ENCODE peak calls at places on chromosomes 12 and 14, in nine cellular contexts. I is GM23338, V is GM23248, F is hepatocyte, N is SK-N-SH, C is MM.1S, O is PC-3, R is neural progenitor cell, Z is HCT116. M is an unnamed sample.

GRCh38 chr14:72525087-72525909 is 368.6 kb downstream of the DPF3 start:
- DNase-seq in N (no peak), I (no peak), Z (no peak), R (no peak), F (no peak), O (no peak), V (peak; percentile 61), C (no peak), M (no peak)

GRCh38 chr12:82383930-82384513 is 25.7 kb downstream of the METTL25 start:
- DNase-seq in V (peak; percentile 45), Z (no peak), O (peak; percentile 58), N (no peak), I (peak; percentile 41), R (no peak), F (no peak), C (no peak), M (peak; percentile 10)

GRCh38 chr14:102011631-102012030 is 47.3 kb downstream of the DYNC1H1 start:
- DNase-seq in I (no peak), C (no peak), V (no peak), F (no peak), N (no peak), O (no peak), R (no peak), Z (no peak), M (no peak)

GRCh38 chr12:100268835-100269564 is 2.0 kb downstream of the SCYL2 start:
- DNase-seq in C (no peak), Z (no peak), R (no peak), I (peak; percentile 24), F (peak; percentile 11), V (peak; percentile 32), O (peak; percentile 8), N (no peak), M (no peak)

GRCh38 chr14:32104803-32105202 is 27.7 kb downstream of the ARHGAP5 start:
- DNase-seq in I (no peak), Z (no peak), F (no peak), R (no peak), N (no peak), O (no peak), C (no peak), V (peak; percentile 26), M (no peak)

GRCh38 chr14:35343709-35344474 is 51.7 kb downstream of the PSMA6 start:
- DNase-seq in C (no peak), I (no peak), V (no peak), Z (no peak), R (no peak), N (no peak), F (no peak), O (no peak), M (no peak)

GRCh38 chr12:53867216-53868012 is 71.2 kb upstream of the HOXC13 start:
- DNase-seq in C (no peak), R (peak; percentile 26), O (peak; percentile 32), Z (no peak), I (peak; percentile 76), F (peak; percentile 15), V (peak; percentile 26), N (no peak), M (no peak)

GRCh38 chr12:112243255-112243965 is 118.0 kb downstream of the TRAFD1 start:
- DNase-seq in N (no peak), C (no peak), V (no peak), O (no peak), R (peak; percentile 3), Z (no peak), F (no peak), I (no peak), M (no peak)

GRCh38 chr14:35534884-35535793 is 1.2 kb downstream of the INSM2 start:
- DNase-seq in R (peak; percentile 91), F (peak; percentile 87), C (peak; percentile 48), I (peak; percentile 87), N (peak; percentile 52), Z (no peak), O (peak; percentile 69), V (peak; percentile 80), M (peak; percentile 20)

GRCh38 chr12:29738416-29738815 is 45.3 kb downstream of the TMTC1 start:
- DNase-seq in F (no peak), I (no peak), Z (no peak), O (no peak), V (peak; percentile 17), R (no peak), C (no peak), N (no peak), M (no peak)

GRCh38 chr14:60514378-60515243 is 5.7 kb downstream of the SIX6 start:
- DNase-seq in N (peak; percentile 90), I (peak; percentile 75), C (no peak), O (peak; percentile 25), V (peak; percentile 32), R (peak; percentile 97), F (peak; percentile 57), Z (no peak), M (no peak)
- TF ChIP-seq EZH2phosphoT487 in N (no peak), I (no peak), C (no peak), O (no peak), V (peak; percentile 46), R (peak; percentile 28), F (peak; percentile 79), Z (no peak), M (no peak)

GRCh38 chr14:52315355-52315718 is 1.2 kb downstream of the PTGER2 start:
- DNase-seq in V (peak; percentile 42), I (peak; percentile 6), O (no peak), N (no peak), R (peak; percentile 23), F (no peak), C (no peak), Z (no peak), M (no peak)

GRCh38 chr14:52314521-52315354 is 626 bp downstream of the PTGER2 start:
- DNase-seq in Z (no peak), N (peak; percentile 73), C (no peak), R (peak; percentile 36), V (peak; percentile 67), I (peak; percentile 56), F (peak; percentile 30), O (no peak), M (no peak)

GRCh38 chr14:52313903-52314481 is at the start of gene PTGER2:
- DNase-seq in R (peak; percentile 78), C (peak; percentile 9), N (peak; percentile 85), Z (peak; percentile 57), F (peak; percentile 86), V (peak; percentile 97), O (peak; percentile 91), I (peak; percentile 70), M (no peak)

GRCh38 chr14:52318057-52318456 is 3.9 kb downstream of the PTGER2 start:
- DNase-seq in V (no peak), O (no peak), F (no peak), I (no peak), C (no peak), Z (no peak), R (no peak), N (no peak), M (no peak)

GRCh38 chr14:52318829-52319604 is 4.9 kb downstream of the PTGER2 start:
- DNase-seq in O (no peak), V (peak; percentile 41), R (no peak), C (no peak), Z (no peak), I (no peak), N (peak; percentile 29), F (no peak), M (no peak)
- TF ChIP-seq EZH2phosphoT487 in O (no peak), V (no peak), R (no peak), C (no peak), Z (no peak), I (no peak), N (no peak), F (no peak), M (no peak)

DNA sequence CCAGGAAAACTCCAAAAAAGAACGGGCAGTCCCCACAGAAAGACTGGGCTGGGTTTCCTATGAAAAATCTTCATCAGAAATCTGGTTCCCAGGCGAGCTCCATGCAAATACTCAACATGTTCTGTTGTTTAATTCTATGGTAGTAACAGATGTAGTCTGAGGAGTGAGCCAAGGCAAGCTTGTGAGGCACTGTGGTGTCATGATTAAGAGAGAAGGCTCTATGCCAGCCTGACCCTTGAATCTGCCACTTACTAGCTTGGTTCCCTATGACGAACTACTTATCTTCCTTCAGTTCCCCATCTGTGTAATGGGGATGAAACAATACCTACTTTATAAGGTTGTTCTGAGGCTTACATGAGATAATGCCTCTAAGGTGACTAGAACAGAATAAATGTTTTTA is 10.6 kb downstream of the POMT2 start:
- DNase-seq in V (peak; percentile 78), I (no peak), O (no peak), N (no peak), C (no peak), F (no peak), Z (no peak), R (no peak), M (no peak)
- TF ChIP-seq EZH2phosphoT487 in V (no peak), I (no peak), O (no peak), N (no peak), C (no peak), F (no peak), Z (no peak), R (no peak), M (no peak)

DNA sequence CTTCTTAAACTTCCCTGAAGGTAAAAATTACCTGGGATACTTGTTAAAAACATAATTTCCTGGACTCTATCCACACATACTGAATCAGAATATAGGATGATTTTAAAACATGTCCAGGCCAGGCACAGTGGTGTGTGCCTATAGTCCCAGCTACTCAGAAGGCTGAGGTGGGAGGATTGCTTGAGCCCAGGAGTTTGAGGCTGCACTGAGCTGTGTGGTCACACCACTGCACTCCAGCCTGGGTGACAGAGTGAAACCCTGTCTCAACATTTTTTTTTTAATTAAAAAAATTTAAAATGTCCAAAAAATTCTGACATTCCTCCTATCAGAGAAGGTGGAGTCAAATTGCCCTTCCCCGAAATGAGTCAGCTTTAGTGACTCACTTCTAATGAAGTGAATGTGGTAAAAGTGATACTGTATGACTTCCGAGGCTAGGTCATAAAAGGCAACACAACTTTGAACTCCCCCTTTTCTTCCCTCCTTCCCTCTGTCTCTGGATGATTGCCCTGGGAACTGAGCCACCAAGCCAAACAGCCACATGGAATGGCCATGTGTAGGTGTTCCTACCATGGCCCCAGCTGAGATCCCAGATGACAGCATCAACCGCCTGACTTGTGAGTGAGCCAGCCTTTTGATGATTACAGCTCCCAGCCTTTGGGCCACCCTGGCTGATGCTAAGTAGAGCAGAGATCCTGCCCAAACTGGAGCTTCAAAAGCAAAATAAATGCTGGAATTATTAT is 36.3 kb downstream of the LIMA1 start:
- DNase-seq in I (no peak), F (peak; percentile 65), C (no peak), N (no peak), O (peak; percentile 99), V (peak; percentile 97), Z (peak; percentile 99), R (no peak), M (no peak)
- TF ChIP-seq EZH2phosphoT487 in I (no peak), F (no peak), C (no peak), N (no peak), O (no peak), V (peak; percentile 35), Z (no peak), R (no peak), M (no peak)

GRCh38 chr12:56766535-56766934 is 3.4 kb downstream of the HSD17B6 start:
- DNase-seq in C (no peak), Z (no peak), V (no peak), O (no peak), R (no peak), N (no peak), F (no peak), I (peak; percentile 39), M (peak; percentile 81)
- TF ChIP-seq EZH2phosphoT487 in C (no peak), Z (no peak), V (no peak), O (no peak), R (no peak), N (no peak), F (no peak), I (no peak), M (no peak)